ENCODE peak calls at places on chromosomes 13 and 19, in four cellular contexts. Q, I, O and A are unnamed samples.

GRCh38 chr13:19618925-19619324 is 14.5 kb upstream of the MPHOSPH8 start:
- DNase-seq in Q (peak; percentile 18), I (no peak), O (no peak), A (no peak)

GRCh38 chr13:60329221-60329983 is 67.6 kb upstream of the TDRD3 start:
- DNase-seq in Q (peak; percentile 9), I (no peak), O (no peak), A (peak; percentile 77)

GRCh38 chr19:1469936-1470863 is 8.8 kb downstream of the C19orf25 start:
- DNase-seq in Q (peak; percentile 69), I (no peak), O (peak; percentile 88), A (no peak)

GRCh38 chr19:33941133-33941532 is 144.5 kb downstream of the KCTD15 start:
- DNase-seq in Q (no peak), I (no peak), O (no peak), A (no peak)

GRCh38 chr19:5103061-5103701 is 134.3 kb downstream of the KDM4B start:
- DNase-seq in Q (no peak), I (no peak), O (no peak), A (no peak)

GRCh38 chr13:106533101-106533939 is 2.1 kb downstream of the EFNB2 start:
- DNase-seq in Q (peak; percentile 51), I (no peak), O (peak; percentile 45), A (peak; percentile 70)

GRCh38 chr19:4089400-4089908 is 22.8 kb upstream of the ZBTB7A start:
- DNase-seq in Q (peak; percentile 74), I (no peak), O (no peak), A (no peak)

GRCh38 chr13:111630411-111630810 is 310.0 kb downstream of the TEX29 start:
- DNase-seq in Q (no peak), I (no peak), O (no peak), A (no peak)

GRCh38 chr13:78680611-78681010 is 21.7 kb upstream of the OBI1 start:
- DNase-seq in Q (no peak), I (no peak), O (no peak), A (no peak)

GRCh38 chr19:16327131-16327450 is 2.5 kb downstream of the KLF2 start:
- DNase-seq in Q (no peak), I (no peak), O (no peak), A (no peak)